ENCODE peak calls at places on chromosomes 6 and 20, in eight cellular contexts. R, M, I, V, F, W, Y and P are unnamed samples.

GRCh38 chr6:85079761-85080160 is 315.4 kb upstream of the TBX18 start:
- DNase-seq in Y (no peak), R (no peak), M (no peak), W (no peak), I (no peak), F (no peak), V (no peak), P (no peak)

GRCh38 chr6:106094261-106094963 is 8.3 kb downstream of the PRDM1 start:
- DNase-seq in I (no peak), V (no peak), M (no peak), F (no peak), R (no peak), W (no peak), Y (no peak), P (no peak)

GRCh38 chr6:70176853-70177550 is 125.9 kb downstream of the COL9A1 start:
- DNase-seq in W (no peak), I (no peak), R (no peak), F (no peak), V (no peak), Y (no peak), M (no peak), P (no peak)

GRCh38 chr6:168865-169455 is 123.3 kb upstream of the DUSP22 start:
- DNase-seq in R (no peak), V (peak; percentile 76), M (no peak), Y (no peak), F (peak; percentile 20), W (peak; percentile 54), I (peak; percentile 42), P (no peak)

GRCh38 chr6:43199912-43200311 is 17.9 kb downstream of the CUL9 start:
- DNase-seq in R (no peak), F (no peak), V (no peak), M (no peak), Y (peak; percentile 5), W (no peak), I (no peak), P (no peak)

GRCh38 chr6:158042245-158042798 is 60.7 kb downstream of the SYNJ2 start:
- DNase-seq in R (no peak), M (no peak), Y (no peak), V (no peak), W (peak; percentile 58), F (no peak), I (peak; percentile 70), P (peak; percentile 79)

GRCh38 chr6:1787894-1788293 is 178.2 kb downstream of the FOXC1 start:
- DNase-seq in F (no peak), I (peak; percentile 48), R (no peak), M (no peak), Y (no peak), W (peak; percentile 53), V (no peak), P (no peak)

GRCh38 chr20:3932277-3933073 is 43.3 kb downstream of the PANK2 start:
- DNase-seq in R (no peak), I (no peak), W (no peak), F (no peak), Y (no peak), M (no peak), V (no peak), P (no peak)

GRCh38 chr6:113293106-113293505 is 564.0 kb upstream of the MARCKS start:
- DNase-seq in I (no peak), W (no peak), M (no peak), V (no peak), R (no peak), F (no peak), Y (no peak), P (no peak)

GRCh38 chr20:53859684-53860083 is 210.7 kb downstream of the BCAS1 start:
- DNase-seq in W (no peak), Y (no peak), I (no peak), F (no peak), M (no peak), V (no peak), R (no peak), P (no peak)

GRCh38 chr6:66533921-66534404 is 826.9 kb upstream of the EYS start:
- DNase-seq in R (no peak), F (no peak), I (no peak), W (no peak), Y (no peak), V (no peak), M (no peak), P (no peak)

GRCh38 chr6:144568241-144568640 is 283.1 kb downstream of the UTRN start:
- DNase-seq in R (no peak), I (no peak), W (no peak), M (no peak), F (no peak), V (no peak), Y (no peak), P (no peak)
- H3K27ac ChIP-seq in R (no peak overlapping the region), I (no peak overlapping the region), W (no peak overlapping the region), M (no peak overlapping the region), F (no peak overlapping the region), V (no peak overlapping the region), Y (no peak overlapping the region), P (no peak overlapping the region)

GRCh38 chr6:168525926-168526630 is 85.1 kb downstream of the SMOC2 start:
- DNase-seq in W (no peak), F (no peak), I (no peak), M (no peak), V (no peak), Y (no peak), R (no peak), P (no peak)

GRCh38 chr6:168524644-168525043 is 83.7 kb downstream of the SMOC2 start:
- DNase-seq in R (no peak), W (no peak), F (no peak), Y (no peak), M (no peak), V (peak; percentile 61), I (no peak), P (no peak)

GRCh38 chr6:168527451-168528210 is 86.6 kb downstream of the SMOC2 start:
- DNase-seq in V (no peak), R (no peak), F (no peak), W (no peak), M (no peak), I (no peak), Y (no peak), P (no peak)

GRCh38 chr6:168526841-168527281 is 85.9 kb downstream of the SMOC2 start:
- DNase-seq in M (no peak), I (no peak), W (no peak), Y (peak; percentile 76), R (no peak), F (no peak), V (no peak), P (no peak)

GRCh38 chr6:168525114-168525513 is 84.1 kb downstream of the SMOC2 start:
- DNase-seq in F (no peak), R (no peak), W (no peak), V (no peak), Y (no peak), I (no peak), M (no peak), P (no peak)
- H3K27ac ChIP-seq in F (no peak overlapping the region), R (no peak overlapping the region), W (no peak overlapping the region), V (no peak overlapping the region), Y (peak overlapping the region; percentile 5), I (no peak overlapping the region), M (no peak overlapping the region), P (no peak overlapping the region)

DNA sequence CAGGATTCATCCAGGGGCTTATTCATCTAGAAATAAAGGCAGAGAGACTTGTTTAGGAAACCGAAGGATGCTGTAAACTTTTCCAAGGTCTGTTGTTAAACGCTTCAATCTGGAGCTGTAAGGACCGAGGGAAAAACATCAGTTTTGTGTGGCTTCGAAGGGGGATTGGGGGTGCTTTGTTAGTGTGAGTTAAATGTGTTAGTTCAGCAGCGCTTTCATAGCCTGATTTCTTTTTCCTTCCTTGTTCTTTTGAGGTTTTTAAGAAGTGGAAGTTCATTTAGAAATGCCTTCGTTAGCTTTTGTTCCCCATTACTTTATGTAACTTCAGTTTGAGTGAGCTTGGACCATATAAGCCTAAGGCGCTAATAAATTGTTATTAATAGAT is 1.5 kb downstream of the ANKS1A start:
- DNase-seq in V (no peak), F (no peak), Y (no peak), R (no peak), W (no peak), I (no peak), M (no peak), P (no peak)
- H3K27ac ChIP-seq in V (no peak overlapping the region), F (no peak overlapping the region), Y (no peak overlapping the region), R (peak overlapping the region; percentile 82), W (no peak overlapping the region), I (no peak overlapping the region), M (peak overlapping the region; percentile 58), P (no peak overlapping the region)

GRCh38 chr6:111590209-111590955 is 15.3 kb downstream of the TRAF3IP2 start:
- DNase-seq in I (no peak), W (no peak), M (no peak), V (no peak), F (no peak), Y (no peak), R (no peak), P (no peak)

GRCh38 chr6:111591901-111592461 is 13.7 kb downstream of the TRAF3IP2 start:
- DNase-seq in Y (no peak), R (peak; percentile 72), M (no peak), I (peak; percentile 91), F (no peak), W (peak; percentile 66), V (no peak), P (no peak)

GRCh38 chr6:111591370-111591900 is 14.2 kb downstream of the TRAF3IP2 start:
- DNase-seq in R (peak; percentile 96), Y (peak; percentile 92), I (peak; percentile 98), M (no peak), V (no peak), W (peak; percentile 93), F (peak; percentile 76), P (peak; percentile 98)

GRCh38 chr6:111593516-111593824 is 12.2 kb downstream of the TRAF3IP2 start:
- DNase-seq in V (no peak), W (no peak), I (no peak), Y (no peak), F (no peak), M (no peak), R (no peak), P (no peak)

GRCh38 chr6:111592726-111593515 is 12.8 kb downstream of the TRAF3IP2 start:
- DNase-seq in V (peak; percentile 52), R (no peak), I (no peak), W (no peak), M (no peak), F (no peak), Y (no peak), P (no peak)
- H3K27ac ChIP-seq in V (peak overlapping the region; percentile 81), R (peak overlapping the region; percentile 95), I (peak overlapping the region; percentile 94), W (peak overlapping the region; percentile 100), M (no peak overlapping the region), F (peak overlapping the region; percentile 91), Y (peak overlapping the region; percentile 92), P (peak overlapping the region; percentile 34)

GRCh38 chr6:144480518-144480917 is 195.4 kb downstream of the UTRN start:
- DNase-seq in I (no peak), V (no peak), F (no peak), M (no peak), R (no peak), Y (no peak), W (no peak), P (no peak)

GRCh38 chr6:144477396-144477795 is 192.3 kb downstream of the UTRN start:
- DNase-seq in F (no peak), M (no peak), Y (no peak), I (no peak), R (no peak), V (no peak), W (no peak), P (no peak)

GRCh38 chr6:144479991-144480390 is 194.9 kb downstream of the UTRN start:
- DNase-seq in W (no peak), V (no peak), Y (no peak), M (no peak), I (no peak), R (no peak), F (no peak), P (no peak)

GRCh38 chr6:144477841-144478240 is 192.7 kb downstream of the UTRN start:
- DNase-seq in R (no peak), V (no peak), W (no peak), Y (no peak), M (no peak), F (no peak), I (no peak), P (no peak)

GRCh38 chr6:144478487-144478886 is 193.4 kb downstream of the UTRN start:
- DNase-seq in M (no peak), R (no peak), V (no peak), F (no peak), W (no peak), Y (no peak), I (no peak), P (no peak)
- H3K27ac ChIP-seq in M (no peak overlapping the region), R (no peak overlapping the region), V (peak overlapping the region; percentile 27), F (no peak overlapping the region), W (no peak overlapping the region), Y (peak overlapping the region; percentile 66), I (no peak overlapping the region), P (no peak overlapping the region)